ENCODE peak calls at places on chromosomes 7 and 10, in nine cellular contexts. V is spleen; P is activated CD4-positive, alpha-beta T cell treated with anti-CD3 and anti-CD28 coated beads, Interleukin-2, amount 50 U/mL, for 24 hours; Y is HCT116; W is activated gamma-delta T cell treated with anti-CD3 and anti-CD28 coated beads, Interleukin-2, amount 50 U/mL, for 16 hours; A is nephron progenitor cell; M is endothelial cell; X is LNCaP clone FGC; H is ureter. I is an unnamed sample.
A peak's percentile ranks its signal among the peaks of the same experiment; 100 is the strongest.

GRCh38 chr10:77844713-77845454 is 81.7 kb downstream of the DLG5 start:
- DNase-seq in V (peak; percentile 56), P (no peak), Y (peak; percentile 38), W (no peak), A (no peak), M (peak; percentile 26), X (no peak), H (no peak), I (no peak)

GRCh38 chr10:27433976-27434375 is 70.1 kb upstream of the RAB18 start:
- DNase-seq in V (no peak), P (no peak), Y (no peak), W (no peak), A (no peak), M (no peak), X (no peak), H (no peak), I (no peak)

GRCh38 chr10:85280014-85280413 is 951.6 kb downstream of the CCSER2 start:
- DNase-seq in V (no peak), P (no peak), Y (no peak), W (no peak), A (no peak), M (no peak), X (no peak), H (no peak), I (no peak)

GRCh38 chr7:148704966-148705365 is 6.3 kb downstream of the CUL1 start:
- DNase-seq in V (no peak), P (no peak), Y (no peak), W (no peak), A (no peak), M (no peak), X (no peak), H (no peak), I (peak; percentile 52)

GRCh38 chr7:103823084-103823483 is 166.4 kb downstream of the RELN start:
- DNase-seq in V (no peak), P (no peak), Y (no peak), W (no peak), A (no peak), M (no peak), X (no peak), H (no peak), I (no peak)

GRCh38 chr10:24428410-24428782 is 219.5 kb downstream of the KIAA1217 start:
- DNase-seq in V (no peak), P (no peak), Y (peak; percentile 13), W (no peak), A (no peak), M (no peak), X (no peak), H (no peak), I (no peak)

GRCh38 chr7:50801907-50802306 is 19.2 kb upstream of the GRB10 start:
- DNase-seq in V (no peak), P (no peak), Y (no peak), W (no peak), A (no peak), M (no peak), X (no peak), H (no peak), I (no peak)

GRCh38 chr10:123639131-123639530 is 27.0 kb upstream of the GPR26 start:
- DNase-seq in V (no peak), P (no peak), Y (no peak), W (no peak), A (no peak), M (no peak), X (no peak), H (peak; percentile 22), I (no peak)

GRCh38 chr10:87842776-87843497 is 20.4 kb downstream of the KLLN start:
- DNase-seq in V (no peak), P (no peak), Y (no peak), W (no peak), A (no peak), M (no peak), X (no peak), H (no peak), I (no peak)

GRCh38 chr7:12013983-12014382 is 182.0 kb upstream of the THSD7A start:
- DNase-seq in V (no peak), P (no peak), Y (no peak), W (no peak), A (no peak), M (no peak), X (no peak), H (no peak), I (no peak)

GRCh38 chr7:70668606-70669358 is 463.2 kb upstream of the GALNT17 start:
- DNase-seq in V (no peak), P (no peak), Y (no peak), W (no peak), A (no peak), M (no peak), X (no peak), H (no peak), I (no peak)

GRCh38 chr10:34078798-34079470 is 736.2 kb downstream of the PARD3 start:
- DNase-seq in V (no peak), P (no peak), Y (no peak), W (no peak), A (no peak), M (no peak), X (no peak), H (no peak), I (no peak)

GRCh38 chr7:149799397-149800168 is 26.2 kb upstream of the ZNF467 start:
- DNase-seq in V (peak; percentile 86), P (no peak), Y (no peak), W (peak; percentile 37), A (peak; percentile 73), M (peak; percentile 69), X (no peak), H (no peak), I (peak; percentile 69)

GRCh38 chr10:126001579-126001978 is 105.2 kb downstream of the FANK1 start:
- DNase-seq in V (no peak), P (no peak), Y (no peak), W (no peak), A (no peak), M (no peak), X (peak; percentile 10), H (no peak), I (peak; percentile 4)

GRCh38 chr7:23106491-23106800 is 861 bp downstream of the KLHL7 start:
- DNase-seq in V (no peak), P (no peak), Y (no peak), W (no peak), A (no peak), M (no peak), X (no peak), H (no peak), I (peak; percentile 77)

GRCh38 chr10:123236122-123236521 is 81.9 kb downstream of the BUB3 start:
- DNase-seq in V (no peak), P (no peak), Y (no peak), W (no peak), A (no peak), M (peak; percentile 8), X (no peak), H (no peak), I (peak; percentile 79)

GRCh38 chr7:96547371-96547811 is 162.3 kb downstream of the SEM1 start:
- DNase-seq in V (no peak), P (no peak), Y (no peak), W (no peak), A (no peak), M (no peak), X (peak; percentile 15), H (no peak), I (no peak)

GRCh38 chr7:12749069-12749468 is 61.6 kb downstream of the ARL4A start:
- DNase-seq in V (no peak), P (no peak), Y (no peak), W (no peak), A (no peak), M (no peak), X (no peak), H (no peak), I (no peak)